ENCODE peak calls at places on chromosomes 11 and 22, in five cellular contexts. G is astrocyte of the spinal cord, M is SK-N-SH, X is colonic mucosa, Y is HL-60. H is an unnamed sample.

GRCh38 chr11:108346451-108346850 is 120.9 kb downstream of the C11orf65 start:
- DNase-seq in G (no peak), M (no peak), X (no peak), Y (no peak), H (no peak)

GRCh38 chr11:2668876-2669275 is 30.9 kb downstream of the KCNQ1OT1 start:
- DNase-seq in G (no peak), M (no peak), X (peak), Y (no peak), H (no peak)

GRCh38 chr11:111303476-111303875 is 5.1 kb downstream of the POU2AF3 start:
- DNase-seq in G (no peak), M (no peak), X (peak), Y (no peak), H (no peak)

GRCh38 chr11:130849215-130849568 is 67.1 kb downstream of the SNX19 start:
- DNase-seq in G (peak), M (no peak), X (no peak), Y (no peak), H (peak)

GRCh38 chr11:44279483-44279882 is 30.5 kb downstream of the ALX4 start:
- DNase-seq in G (no peak), M (no peak), X (no peak), Y (no peak), H (no peak)

GRCh38 chr11:97722065-97722464 is 1298.7 kb upstream of the CNTN5 start:
- DNase-seq in G (peak), M (no peak), X (no peak), Y (no peak), H (peak)

GRCh38 chr11:84146826-84147225 is 860.7 kb upstream of the CCDC90B start:
- DNase-seq in G (no peak), M (no peak), X (no peak), Y (no peak), H (no peak)

GRCh38 chr22:24067587-24068376 is 56.7 kb downstream of the CABIN1 start:
- DNase-seq in G (no peak), M (no peak), X (peak), Y (peak), H (no peak)

GRCh38 chr11:78349114-78349513 is 68.5 kb downstream of the GAB2 start:
- DNase-seq in G (no peak), M (no peak), X (no peak), Y (no peak), H (no peak)

GRCh38 chr22:31106001-31106571 is 1.3 kb downstream of the SELENOM start:
- DNase-seq in G (no peak), M (no peak), X (peak), Y (no peak), H (no peak)
- H3K4me3 ChIP-seq in G (peak), M (peak), X (peak), Y (no peak), H (peak)

DNA sequence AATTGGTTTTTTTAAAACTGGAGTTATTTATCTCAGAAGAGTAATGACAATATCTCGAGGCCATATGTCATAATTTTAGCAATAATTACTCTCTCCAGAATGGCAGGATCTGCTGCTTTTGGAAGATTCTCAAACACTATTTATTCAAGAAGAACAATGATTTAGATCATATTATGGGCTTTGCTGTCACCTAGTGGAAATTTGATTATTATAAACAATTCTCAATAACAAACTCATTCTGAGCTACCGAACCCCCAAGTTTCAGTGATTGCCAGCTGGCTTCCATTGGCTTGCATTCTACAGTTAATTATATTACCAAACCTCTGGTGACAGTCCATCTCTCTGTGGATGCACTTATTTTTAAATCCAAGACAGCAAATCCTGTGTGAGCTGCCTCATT is 27.9 kb upstream of the SLC36A4 start:
- DNase-seq in G (peak), M (peak), X (no peak), Y (no peak), H (peak)
- TF ChIP-seq CTCF in G (no peak), M (peak), X (no peak), Y (no peak), H (peak)

DNA sequence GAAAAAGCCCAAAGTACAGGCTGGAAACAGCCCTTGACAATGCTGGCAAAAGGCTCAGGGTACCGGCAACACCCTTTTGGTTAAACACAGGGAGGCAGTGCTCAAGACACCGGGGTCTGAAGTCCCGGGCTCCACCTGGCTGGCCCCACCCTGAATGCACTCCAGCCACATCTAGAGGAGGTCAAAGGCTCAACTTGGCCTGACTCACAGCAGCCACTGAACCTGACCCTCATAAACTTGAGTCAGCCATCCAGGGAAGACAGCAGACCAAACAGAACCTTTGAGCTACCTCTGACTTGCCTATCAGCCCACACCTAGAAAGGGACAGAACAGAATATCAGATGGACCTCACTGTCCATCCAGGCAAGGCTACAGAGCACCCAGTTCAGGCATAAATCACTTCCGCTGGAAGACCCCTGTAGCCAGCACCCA is 3.8 kb downstream of the CFL1 start:
- DNase-seq in G (no peak), M (peak), X (peak), Y (no peak), H (no peak)
- H3K4me3 ChIP-seq in G (no peak), M (no peak), X (peak), Y (no peak), H (no peak)

GRCh38 chr11:61607920-61608599 is 27.2 kb upstream of the SYT7 start:
- DNase-seq in G (no peak), M (no peak), X (peak), Y (no peak), H (no peak)

GRCh38 chr11:61609000-61609969 is 28.4 kb upstream of the SYT7 start:
- DNase-seq in G (no peak), M (no peak), X (peak), Y (no peak), H (no peak)

GRCh38 chr11:61611309-61611708 is 30.4 kb upstream of the SYT7 start:
- DNase-seq in G (no peak), M (no peak), X (no peak), Y (no peak), H (no peak)

GRCh38 chr11:61610905-61611304 is 30.0 kb upstream of the SYT7 start:
- DNase-seq in G (no peak), M (no peak), X (no peak), Y (no peak), H (no peak)

GRCh38 chr11:61609970-61610347 is 29.1 kb upstream of the SYT7 start:
- DNase-seq in G (no peak), M (peak), X (peak), Y (peak), H (no peak)
- TF ChIP-seq CTCF in G (peak), M (peak), X (no peak), Y (no peak), H (peak)

GRCh38 chr22:44795701-44796630 is 43.6 kb downstream of the ARHGAP8 start:
- DNase-seq in G (no peak), M (no peak), X (no peak), Y (no peak), H (no peak)
- H3K4me3 ChIP-seq in G (no peak), M (no peak), X (no peak), Y (no peak), H (no peak)

GRCh38 chr11:119012629-119013170 is 5.4 kb downstream of the RPS25 start:
- DNase-seq in G (no peak), M (no peak), X (no peak), Y (no peak), H (no peak)

GRCh38 chr11:119016216-119017009 is 1.7 kb downstream of the RPS25 start:
- DNase-seq in G (no peak), M (no peak), X (no peak), Y (no peak), H (no peak)

GRCh38 chr11:119018074-119018938 is at the start of the genes RPS25 and TRAPPC4:
- DNase-seq in G (peak), M (peak), X (peak), Y (peak), H (peak)

GRCh38 chr11:119014209-119014924 is 3.8 kb downstream of the RPS25 start:
- DNase-seq in G (no peak), M (no peak), X (no peak), Y (no peak), H (no peak)

GRCh38 chr11:119015054-119015611 is 3.0 kb downstream of the RPS25 start:
- DNase-seq in G (no peak), M (no peak), X (peak), Y (peak), H (no peak)
- TF ChIP-seq CTCF in G (peak), M (no peak), X (no peak), Y (no peak), H (no peak)

H was measured in fibroblast of pulmonary artery.